ENCODE peak calls at places on chromosomes 13 and 19, in six cellular contexts. One of them, this sample, is unnamed. For H3K27me3, the result is how much of the 10 kb centered on the place peaks cover.

GRCh38 chr13:111048387-111048786 is 66.7 kb upstream of the ARHGEF7 start:
- DNase-seq in psoas muscle: no peak
- DNase-seq in AG04450: no peak
- DNase-seq in CD8-positive, alpha-beta memory T cell: no peak
- DNase-seq in CD8-positive, alpha-beta T cell: no peak
- DNase-seq in ovary: no peak
- DNase-seq in this sample: no peak

GRCh38 chr13:76723551-76724232 is 162.5 kb downstream of the KCTD12 start:
- DNase-seq in psoas muscle: peak
- DNase-seq in AG04450: peak
- DNase-seq in CD8-positive, alpha-beta memory T cell: peak
- DNase-seq in CD8-positive, alpha-beta T cell: peak
- DNase-seq in ovary: peak
- DNase-seq in this sample: peak

GRCh38 chr13:31431722-31432137 is 232.0 kb downstream of the B3GLCT start:
- DNase-seq in psoas muscle: peak
- DNase-seq in AG04450: no peak
- DNase-seq in CD8-positive, alpha-beta memory T cell: peak
- DNase-seq in CD8-positive, alpha-beta T cell: no peak
- DNase-seq in ovary: no peak
- DNase-seq in this sample: no peak

GRCh38 chr13:99878921-99879610 is 92.5 kb downstream of the ZIC5 start:
- DNase-seq in psoas muscle: no peak
- DNase-seq in AG04450: no peak
- DNase-seq in CD8-positive, alpha-beta memory T cell: no peak
- DNase-seq in CD8-positive, alpha-beta T cell: no peak
- DNase-seq in ovary: no peak
- DNase-seq in this sample: no peak

GRCh38 chr13:113013303-113013702 is 44.3 kb downstream of the MCF2L start:
- DNase-seq in psoas muscle: no peak
- DNase-seq in AG04450: no peak
- DNase-seq in CD8-positive, alpha-beta memory T cell: no peak
- DNase-seq in CD8-positive, alpha-beta T cell: no peak
- DNase-seq in ovary: no peak
- DNase-seq in this sample: no peak

GRCh38 chr13:93224545-93224944 is 2.1 kb upstream of the GPC6 start:
- DNase-seq in psoas muscle: no peak
- DNase-seq in AG04450: no peak
- DNase-seq in CD8-positive, alpha-beta memory T cell: no peak
- DNase-seq in CD8-positive, alpha-beta T cell: no peak
- DNase-seq in ovary: no peak
- DNase-seq in this sample: peak

GRCh38 chr13:32409561-32410440 is 18.1 kb downstream of the N4BP2L1 start:
- DNase-seq in psoas muscle: peak
- DNase-seq in AG04450: no peak
- DNase-seq in CD8-positive, alpha-beta memory T cell: no peak
- DNase-seq in CD8-positive, alpha-beta T cell: no peak
- DNase-seq in ovary: peak
- DNase-seq in this sample: no peak

GRCh38 chr19:42178791-42179500 is 38.5 kb downstream of the DEDD2 start:
- DNase-seq in psoas muscle: no peak
- DNase-seq in AG04450: no peak
- DNase-seq in CD8-positive, alpha-beta memory T cell: no peak
- DNase-seq in CD8-positive, alpha-beta T cell: no peak
- DNase-seq in ovary: no peak
- DNase-seq in this sample: no peak

GRCh38 chr19:17504030-17504429 is 7.4 kb upstream of the PGLS start:
- DNase-seq in psoas muscle: no peak
- DNase-seq in AG04450: no peak
- DNase-seq in CD8-positive, alpha-beta memory T cell: no peak
- DNase-seq in CD8-positive, alpha-beta T cell: no peak
- DNase-seq in ovary: no peak
- DNase-seq in this sample: no peak

GRCh38 chr19:31354316-31354715 is 5.1 kb upstream of the TSHZ3 start:
- DNase-seq in psoas muscle: no peak
- DNase-seq in AG04450: no peak
- DNase-seq in CD8-positive, alpha-beta memory T cell: no peak
- DNase-seq in CD8-positive, alpha-beta T cell: no peak
- DNase-seq in ovary: no peak
- DNase-seq in this sample: no peak

DNA sequence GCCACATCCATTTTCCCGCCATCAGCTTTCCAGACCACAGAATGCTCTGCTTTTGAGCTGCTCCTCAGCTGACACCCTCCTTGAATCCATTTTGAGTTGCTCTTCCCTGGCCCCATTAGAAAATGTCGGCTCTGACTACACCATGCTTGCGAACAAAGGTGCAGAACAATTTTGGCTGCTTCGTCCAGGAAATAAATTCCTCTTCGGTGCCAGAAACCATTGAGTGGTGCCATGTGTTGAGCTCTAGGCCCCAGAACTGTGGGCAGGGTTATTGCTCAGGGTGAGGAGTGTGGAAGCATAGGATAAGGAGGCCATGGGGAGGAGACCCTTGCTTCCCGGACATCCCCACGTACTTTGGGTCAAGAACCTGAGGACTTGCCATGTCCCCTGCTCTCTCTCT is 52.1 kb downstream of the NFIX start:
- DNase-seq in psoas muscle: no peak
- DNase-seq in AG04450: no peak
- DNase-seq in CD8-positive, alpha-beta memory T cell: no peak
- DNase-seq in CD8-positive, alpha-beta T cell: no peak
- DNase-seq in ovary: no peak
- DNase-seq in this sample: no peak
- H3K27me3 ChIP-seq in psoas muscle: under half
- H3K27me3 ChIP-seq in AG04450: under half
- H3K27me3 ChIP-seq in CD8-positive, alpha-beta memory T cell: under half
- H3K27me3 ChIP-seq in CD8-positive, alpha-beta T cell: under half
- H3K27me3 ChIP-seq in ovary: under half
- H3K27me3 ChIP-seq in this sample: under half

GRCh38 chr13:107376393-107377085 is 808.6 kb upstream of the ARGLU1 start:
- DNase-seq in psoas muscle: no peak
- DNase-seq in AG04450: no peak
- DNase-seq in CD8-positive, alpha-beta memory T cell: no peak
- DNase-seq in CD8-positive, alpha-beta T cell: no peak
- DNase-seq in ovary: no peak
- DNase-seq in this sample: no peak
- H3K27ac ChIP-seq in psoas muscle: no peak
- H3K27ac ChIP-seq in AG04450: no peak
- H3K27ac ChIP-seq in CD8-positive, alpha-beta memory T cell: no peak
- H3K27ac ChIP-seq in CD8-positive, alpha-beta T cell: no peak
- H3K27ac ChIP-seq in ovary: no peak
- H3K27ac ChIP-seq in this sample: no peak

GRCh38 chr19:18604820-18605159 is 1.8 kb downstream of the CRLF1 start:
- DNase-seq in psoas muscle: no peak
- DNase-seq in AG04450: no peak
- DNase-seq in CD8-positive, alpha-beta memory T cell: no peak
- DNase-seq in CD8-positive, alpha-beta T cell: no peak
- DNase-seq in ovary: no peak
- DNase-seq in this sample: no peak

GRCh38 chr19:18603958-18604819 is 2.4 kb downstream of the CRLF1 start:
- DNase-seq in psoas muscle: no peak
- DNase-seq in AG04450: no peak
- DNase-seq in CD8-positive, alpha-beta memory T cell: no peak
- DNase-seq in CD8-positive, alpha-beta T cell: no peak
- DNase-seq in ovary: no peak
- DNase-seq in this sample: no peak

GRCh38 chr19:18605196-18605545 is 1.4 kb downstream of the CRLF1 start:
- DNase-seq in psoas muscle: no peak
- DNase-seq in AG04450: no peak
- DNase-seq in CD8-positive, alpha-beta memory T cell: no peak
- DNase-seq in CD8-positive, alpha-beta T cell: no peak
- DNase-seq in ovary: no peak
- DNase-seq in this sample: no peak

GRCh38 chr19:18606281-18607221 is at the start of gene CRLF1:
- DNase-seq in psoas muscle: no peak
- DNase-seq in AG04450: no peak
- DNase-seq in CD8-positive, alpha-beta memory T cell: no peak
- DNase-seq in CD8-positive, alpha-beta T cell: no peak
- DNase-seq in ovary: no peak
- DNase-seq in this sample: no peak

GRCh38 chr19:18605546-18606280 is 886 bp downstream of the CRLF1 start:
- DNase-seq in psoas muscle: no peak
- DNase-seq in AG04450: no peak
- DNase-seq in CD8-positive, alpha-beta memory T cell: no peak
- DNase-seq in CD8-positive, alpha-beta T cell: no peak
- DNase-seq in ovary: no peak
- DNase-seq in this sample: no peak
- H3K27me3 ChIP-seq in psoas muscle: half or more
- H3K27me3 ChIP-seq in AG04450: half or more
- H3K27me3 ChIP-seq in CD8-positive, alpha-beta memory T cell: half or more
- H3K27me3 ChIP-seq in CD8-positive, alpha-beta T cell: under half
- H3K27me3 ChIP-seq in ovary: under half
- H3K27me3 ChIP-seq in this sample: half or more

GRCh38 chr19:53333071-53333465 is 481 bp upstream of the ZNF845 start:
- DNase-seq in psoas muscle: peak
- DNase-seq in AG04450: peak
- DNase-seq in CD8-positive, alpha-beta memory T cell: no peak
- DNase-seq in CD8-positive, alpha-beta T cell: peak
- DNase-seq in ovary: peak
- DNase-seq in this sample: peak
- H3K27ac ChIP-seq in psoas muscle: peak
- H3K27ac ChIP-seq in AG04450: peak
- H3K27ac ChIP-seq in CD8-positive, alpha-beta memory T cell: no peak
- H3K27ac ChIP-seq in CD8-positive, alpha-beta T cell: peak
- H3K27ac ChIP-seq in ovary: peak
- H3K27ac ChIP-seq in this sample: no peak

GRCh38 chr13:53342623-53343022 is 314.0 kb downstream of the OLFM4 start:
- DNase-seq in psoas muscle: no peak
- DNase-seq in AG04450: no peak
- DNase-seq in CD8-positive, alpha-beta memory T cell: no peak
- DNase-seq in CD8-positive, alpha-beta T cell: no peak
- DNase-seq in ovary: no peak
- DNase-seq in this sample: no peak

GRCh38 chr13:53338760-53339159 is 310.1 kb downstream of the OLFM4 start:
- DNase-seq in psoas muscle: no peak
- DNase-seq in AG04450: no peak
- DNase-seq in CD8-positive, alpha-beta memory T cell: no peak
- DNase-seq in CD8-positive, alpha-beta T cell: no peak
- DNase-seq in ovary: no peak
- DNase-seq in this sample: no peak

GRCh38 chr13:53341144-53341510 is 312.5 kb downstream of the OLFM4 start:
- DNase-seq in psoas muscle: no peak
- DNase-seq in AG04450: no peak
- DNase-seq in CD8-positive, alpha-beta memory T cell: no peak
- DNase-seq in CD8-positive, alpha-beta T cell: no peak
- DNase-seq in ovary: no peak
- DNase-seq in this sample: no peak

GRCh38 chr13:53340505-53341143 is 312.0 kb downstream of the OLFM4 start:
- DNase-seq in psoas muscle: no peak
- DNase-seq in AG04450: no peak
- DNase-seq in CD8-positive, alpha-beta memory T cell: no peak
- DNase-seq in CD8-positive, alpha-beta T cell: no peak
- DNase-seq in ovary: no peak
- DNase-seq in this sample: no peak

DNA sequence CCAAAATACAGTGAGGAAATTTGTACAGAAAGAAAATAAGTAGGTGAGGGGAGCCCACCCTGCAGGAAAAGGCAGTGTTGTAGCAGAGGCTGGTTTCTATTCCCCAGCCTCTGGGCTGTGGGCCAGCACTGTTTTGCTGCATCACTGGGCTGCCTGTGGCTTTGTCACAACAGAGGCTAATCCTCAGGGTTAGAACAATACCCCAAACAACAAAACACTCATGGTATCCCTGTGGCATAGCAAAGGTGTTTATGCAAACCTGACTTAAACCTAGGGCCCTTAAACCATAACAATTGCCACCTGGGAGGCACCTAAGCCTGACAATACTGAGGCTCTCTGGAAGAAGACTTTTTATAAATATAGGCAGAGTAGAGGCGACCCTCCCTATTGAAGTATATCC is 314.7 kb downstream of the OLFM4 start:
- DNase-seq in psoas muscle: no peak
- DNase-seq in AG04450: no peak
- DNase-seq in CD8-positive, alpha-beta memory T cell: no peak
- DNase-seq in CD8-positive, alpha-beta T cell: no peak
- DNase-seq in ovary: no peak
- DNase-seq in this sample: no peak
- H3K27me3 ChIP-seq in psoas muscle: under half
- H3K27me3 ChIP-seq in AG04450: under half
- H3K27me3 ChIP-seq in CD8-positive, alpha-beta memory T cell: under half
- H3K27me3 ChIP-seq in CD8-positive, alpha-beta T cell: under half
- H3K27me3 ChIP-seq in ovary: under half
- H3K27me3 ChIP-seq in this sample: under half